ENCODE peak calls at places on chromosomes 1 and 21, in six cellular contexts. One of them, this sample, is unnamed.

GRCh38 chr1:39158330-39159086 is 46.0 kb upstream of the MACF1 start:
- DNase-seq in colonic mucosa: peak
- DNase-seq in mucosa of descending colon: peak
- DNase-seq in A549: peak
- DNase-seq in cardiac muscle cell: peak
- DNase-seq in IMR-90: peak
- DNase-seq in this sample: peak

GRCh38 chr1:39205781-39206464 is 1.4 kb downstream of the MACF1 start:
- DNase-seq in IMR-90: no peak
- DNase-seq in A549: no peak
- DNase-seq in colonic mucosa: no peak
- DNase-seq in mucosa of descending colon: no peak
- DNase-seq in cardiac muscle cell: no peak
- DNase-seq in this sample: no peak

GRCh38 chr1:230867119-230867902 is 1.0 kb downstream of the C1orf198 start:
- DNase-seq in A549: no peak
- DNase-seq in IMR-90: no peak
- DNase-seq in colonic mucosa: no peak
- DNase-seq in mucosa of descending colon: no peak
- DNase-seq in cardiac muscle cell: no peak
- DNase-seq in this sample: no peak

GRCh38 chr1:206922524-206922923 is 783 bp upstream of the FCMR start:
- DNase-seq in A549: no peak
- DNase-seq in cardiac muscle cell: no peak
- DNase-seq in mucosa of descending colon: no peak
- DNase-seq in colonic mucosa: no peak
- DNase-seq in IMR-90: no peak
- DNase-seq in this sample: no peak

GRCh38 chr1:59375321-59376220 is 78.7 kb downstream of the FGGY start:
- DNase-seq in cardiac muscle cell: no peak
- DNase-seq in IMR-90: peak
- DNase-seq in A549: peak
- DNase-seq in mucosa of descending colon: no peak
- DNase-seq in colonic mucosa: no peak
- DNase-seq in this sample: peak

GRCh38 chr1:8107897-8108296 is 81.8 kb upstream of the ERRFI1 start:
- DNase-seq in IMR-90: no peak
- DNase-seq in colonic mucosa: no peak
- DNase-seq in cardiac muscle cell: no peak
- DNase-seq in mucosa of descending colon: no peak
- DNase-seq in A549: no peak
- DNase-seq in this sample: no peak

GRCh38 chr1:215082532-215083407 is at the start of gene KCNK2:
- DNase-seq in A549: no peak
- DNase-seq in colonic mucosa: no peak
- DNase-seq in mucosa of descending colon: no peak
- DNase-seq in cardiac muscle cell: peak
- DNase-seq in IMR-90: peak
- DNase-seq in this sample: no peak

GRCh38 chr1:63662846-63663245 is 69.6 kb downstream of the PGM1 start:
- DNase-seq in cardiac muscle cell: no peak
- DNase-seq in colonic mucosa: no peak
- DNase-seq in mucosa of descending colon: no peak
- DNase-seq in IMR-90: peak
- DNase-seq in A549: peak
- DNase-seq in this sample: no peak

GRCh38 chr1:204072951-204073836 is at the start of gene SOX13:
- DNase-seq in cardiac muscle cell: peak
- DNase-seq in IMR-90: peak
- DNase-seq in A549: peak
- DNase-seq in mucosa of descending colon: peak
- DNase-seq in colonic mucosa: peak
- DNase-seq in this sample: peak

GRCh38 chr1:209808059-209808494 is 2.1 kb upstream of the IRF6 start:
- DNase-seq in A549: peak
- DNase-seq in IMR-90: peak
- DNase-seq in cardiac muscle cell: peak
- DNase-seq in mucosa of descending colon: peak
- DNase-seq in colonic mucosa: peak
- DNase-seq in this sample: peak

GRCh38 chr1:182332256-182332655 is 59.3 kb downstream of the GLUL start:
- DNase-seq in colonic mucosa: no peak
- DNase-seq in mucosa of descending colon: no peak
- DNase-seq in cardiac muscle cell: no peak
- DNase-seq in A549: no peak
- DNase-seq in IMR-90: no peak
- DNase-seq in this sample: no peak

GRCh38 chr1:172180886-172181285 is 239.6 kb upstream of the C1orf105 start:
- DNase-seq in colonic mucosa: peak
- DNase-seq in IMR-90: peak
- DNase-seq in mucosa of descending colon: peak
- DNase-seq in A549: no peak
- DNase-seq in cardiac muscle cell: no peak
- DNase-seq in this sample: no peak

GRCh38 chr1:49026230-49026811 is 249.6 kb upstream of the BEND5 start:
- DNase-seq in colonic mucosa: no peak
- DNase-seq in IMR-90: no peak
- DNase-seq in A549: no peak
- DNase-seq in cardiac muscle cell: no peak
- DNase-seq in mucosa of descending colon: no peak
- DNase-seq in this sample: no peak

GRCh38 chr1:204108312-204109141 is 35.6 kb downstream of the SOX13 start:
- DNase-seq in mucosa of descending colon: no peak
- DNase-seq in cardiac muscle cell: no peak
- DNase-seq in colonic mucosa: no peak
- DNase-seq in IMR-90: no peak
- DNase-seq in A549: no peak
- DNase-seq in this sample: no peak

GRCh38 chr21:39651206-39651605 is 38.5 kb downstream of the B3GALT5 start:
- DNase-seq in colonic mucosa: no peak
- DNase-seq in A549: no peak
- DNase-seq in IMR-90: no peak
- DNase-seq in cardiac muscle cell: no peak
- DNase-seq in mucosa of descending colon: no peak
- DNase-seq in this sample: no peak

GRCh38 chr1:111283838-111284237 is 6.8 kb upstream of the CHIA start:
- DNase-seq in IMR-90: no peak
- DNase-seq in mucosa of descending colon: no peak
- DNase-seq in A549: no peak
- DNase-seq in cardiac muscle cell: no peak
- DNase-seq in colonic mucosa: no peak
- DNase-seq in this sample: no peak

GRCh38 chr1:208807446-208808117 is 563.4 kb upstream of the PLXNA2 start:
- DNase-seq in IMR-90: no peak
- DNase-seq in mucosa of descending colon: no peak
- DNase-seq in colonic mucosa: no peak
- DNase-seq in cardiac muscle cell: no peak
- DNase-seq in A549: no peak
- DNase-seq in this sample: no peak

GRCh38 chr21:38965910-38966504 is 160.3 kb downstream of the ETS2 start:
- DNase-seq in colonic mucosa: peak
- DNase-seq in mucosa of descending colon: peak
- DNase-seq in IMR-90: peak
- DNase-seq in cardiac muscle cell: no peak
- DNase-seq in A549: peak
- DNase-seq in this sample: no peak

GRCh38 chr1:17999884-18000283 is 107.7 kb upstream of the IGSF21 start:
- DNase-seq in colonic mucosa: no peak
- DNase-seq in IMR-90: no peak
- DNase-seq in cardiac muscle cell: no peak
- DNase-seq in A549: no peak
- DNase-seq in mucosa of descending colon: no peak
- DNase-seq in this sample: no peak

GRCh38 chr1:18001725-18002124 is 105.9 kb upstream of the IGSF21 start:
- DNase-seq in cardiac muscle cell: no peak
- DNase-seq in mucosa of descending colon: no peak
- DNase-seq in colonic mucosa: no peak
- DNase-seq in A549: no peak
- DNase-seq in IMR-90: no peak
- DNase-seq in this sample: no peak

GRCh38 chr1:17995480-17995879 is 112.1 kb upstream of the IGSF21 start:
- DNase-seq in IMR-90: no peak
- DNase-seq in A549: no peak
- DNase-seq in mucosa of descending colon: peak
- DNase-seq in cardiac muscle cell: no peak
- DNase-seq in colonic mucosa: peak
- DNase-seq in this sample: no peak

GRCh38 chr1:17994046-17994445 is 113.6 kb upstream of the IGSF21 start:
- DNase-seq in mucosa of descending colon: peak
- DNase-seq in A549: no peak
- DNase-seq in colonic mucosa: peak
- DNase-seq in IMR-90: no peak
- DNase-seq in cardiac muscle cell: no peak
- DNase-seq in this sample: no peak

GRCh38 chr1:17998889-17999288 is 108.7 kb upstream of the IGSF21 start:
- DNase-seq in A549: peak
- DNase-seq in cardiac muscle cell: no peak
- DNase-seq in mucosa of descending colon: peak
- DNase-seq in IMR-90: peak
- DNase-seq in colonic mucosa: no peak
- DNase-seq in this sample: no peak
- TF ChIP-seq CTCF in A549: peak
- TF ChIP-seq CTCF in cardiac muscle cell: peak
- TF ChIP-seq CTCF in mucosa of descending colon: no peak
- TF ChIP-seq CTCF in IMR-90: peak
- TF ChIP-seq CTCF in colonic mucosa: no peak
- TF ChIP-seq CTCF in this sample: no peak

GRCh38 chr1:21853130-21853424 is 41.0 kb downstream of the LDLRAD2 start:
- DNase-seq in A549: no peak
- DNase-seq in mucosa of descending colon: no peak
- DNase-seq in IMR-90: no peak
- DNase-seq in cardiac muscle cell: no peak
- DNase-seq in colonic mucosa: no peak
- DNase-seq in this sample: no peak

GRCh38 chr1:21857142-21857839 is 45.2 kb downstream of the LDLRAD2 start:
- DNase-seq in mucosa of descending colon: no peak
- DNase-seq in A549: no peak
- DNase-seq in IMR-90: no peak
- DNase-seq in cardiac muscle cell: peak
- DNase-seq in colonic mucosa: no peak
- DNase-seq in this sample: peak

GRCh38 chr1:21854751-21855131 is 42.7 kb downstream of the LDLRAD2 start:
- DNase-seq in cardiac muscle cell: no peak
- DNase-seq in colonic mucosa: no peak
- DNase-seq in IMR-90: no peak
- DNase-seq in A549: no peak
- DNase-seq in mucosa of descending colon: no peak
- DNase-seq in this sample: no peak

GRCh38 chr1:21854090-21854750 is 42.2 kb downstream of the LDLRAD2 start:
- DNase-seq in cardiac muscle cell: no peak
- DNase-seq in A549: no peak
- DNase-seq in colonic mucosa: no peak
- DNase-seq in IMR-90: no peak
- DNase-seq in mucosa of descending colon: no peak
- DNase-seq in this sample: no peak

GRCh38 chr1:21855257-21856096 is 43.4 kb downstream of the LDLRAD2 start:
- DNase-seq in cardiac muscle cell: no peak
- DNase-seq in colonic mucosa: no peak
- DNase-seq in A549: peak
- DNase-seq in IMR-90: no peak
- DNase-seq in mucosa of descending colon: no peak
- DNase-seq in this sample: no peak
- H3K4me3 ChIP-seq in cardiac muscle cell: no peak
- H3K4me3 ChIP-seq in colonic mucosa: no peak
- H3K4me3 ChIP-seq in A549: no peak
- H3K4me3 ChIP-seq in IMR-90: no peak
- H3K4me3 ChIP-seq in mucosa of descending colon: no peak
- H3K4me3 ChIP-seq in this sample: no peak

DNA sequence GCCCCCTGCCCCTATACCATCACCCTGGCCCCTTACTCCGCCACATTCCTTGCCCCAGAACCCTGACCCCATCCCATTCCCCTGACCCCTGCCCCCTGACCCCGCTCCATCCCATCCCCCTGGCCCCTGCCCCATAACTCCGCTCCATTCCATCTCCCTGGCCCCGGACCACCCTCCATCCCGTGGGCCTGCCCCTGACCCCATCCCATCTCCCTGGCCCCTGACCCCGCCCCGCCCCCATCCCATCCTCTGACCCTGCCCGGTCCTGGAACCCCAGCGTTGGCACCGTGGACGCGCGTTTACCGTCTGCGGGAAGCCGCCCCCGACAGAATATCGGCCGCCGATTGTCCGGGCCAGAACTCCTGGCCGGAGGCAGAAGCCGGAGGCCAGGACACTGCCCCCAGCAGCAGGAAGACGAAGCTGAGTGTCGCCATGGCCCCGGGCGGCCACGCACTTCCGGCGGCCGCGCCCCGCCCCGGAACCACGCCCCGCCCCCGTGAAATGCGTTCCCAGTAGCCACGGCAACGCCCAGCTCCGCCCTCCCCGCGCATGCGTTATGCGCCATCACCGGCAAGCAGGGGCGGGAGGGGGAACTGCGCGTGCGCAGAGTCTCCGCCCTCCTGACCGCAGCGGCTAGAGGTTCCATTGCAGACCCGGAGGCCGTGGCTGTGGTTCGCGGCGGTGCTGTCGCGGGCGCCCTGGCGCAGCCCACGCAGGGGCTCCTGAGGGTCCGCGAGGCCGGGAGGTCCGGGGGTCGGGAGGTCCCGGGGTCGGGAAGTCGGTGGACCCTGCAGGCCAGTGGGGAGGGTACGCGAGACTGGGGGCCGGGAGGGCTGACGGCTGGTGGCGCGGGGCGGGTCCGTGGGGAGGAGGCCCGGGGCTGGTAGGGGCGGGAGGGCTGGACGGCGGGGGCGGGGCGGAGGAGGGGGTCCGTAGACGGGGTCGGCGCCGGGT is at the start of gene POFUT2:
- DNase-seq in mucosa of descending colon: peak
- DNase-seq in IMR-90: peak
- DNase-seq in A549: peak
- DNase-seq in colonic mucosa: peak
- DNase-seq in cardiac muscle cell: peak
- DNase-seq in this sample: peak
- TF ChIP-seq CTCF in mucosa of descending colon: no peak
- TF ChIP-seq CTCF in IMR-90: peak
- TF ChIP-seq CTCF in A549: no peak
- TF ChIP-seq CTCF in colonic mucosa: no peak
- TF ChIP-seq CTCF in cardiac muscle cell: no peak
- TF ChIP-seq CTCF in this sample: no peak

GRCh38 chr1:32494711-32495337 is 30.0 kb downstream of the ZBTB8B start:
- DNase-seq in colonic mucosa: no peak
- DNase-seq in IMR-90: no peak
- DNase-seq in mucosa of descending colon: no peak
- DNase-seq in cardiac muscle cell: peak
- DNase-seq in A549: no peak
- DNase-seq in this sample: no peak

GRCh38 chr1:32498751-32499150 is 33.9 kb downstream of the ZBTB8B start:
- DNase-seq in cardiac muscle cell: no peak
- DNase-seq in mucosa of descending colon: no peak
- DNase-seq in A549: no peak
- DNase-seq in IMR-90: no peak
- DNase-seq in colonic mucosa: no peak
- DNase-seq in this sample: no peak

GRCh38 chr1:32500387-32501209 is 35.7 kb downstream of the ZBTB8B start:
- DNase-seq in A549: peak
- DNase-seq in mucosa of descending colon: peak
- DNase-seq in colonic mucosa: peak
- DNase-seq in IMR-90: peak
- DNase-seq in cardiac muscle cell: peak
- DNase-seq in this sample: no peak

GRCh38 chr1:32494196-32494595 is 29.3 kb downstream of the ZBTB8B start:
- DNase-seq in IMR-90: no peak
- DNase-seq in colonic mucosa: no peak
- DNase-seq in mucosa of descending colon: no peak
- DNase-seq in A549: no peak
- DNase-seq in cardiac muscle cell: peak
- DNase-seq in this sample: no peak

GRCh38 chr1:32496127-32496526 is 31.3 kb downstream of the ZBTB8B start:
- DNase-seq in cardiac muscle cell: no peak
- DNase-seq in A549: no peak
- DNase-seq in mucosa of descending colon: no peak
- DNase-seq in IMR-90: peak
- DNase-seq in colonic mucosa: no peak
- DNase-seq in this sample: no peak
- H3K4me3 ChIP-seq in cardiac muscle cell: no peak
- H3K4me3 ChIP-seq in A549: no peak
- H3K4me3 ChIP-seq in mucosa of descending colon: no peak
- H3K4me3 ChIP-seq in IMR-90: peak
- H3K4me3 ChIP-seq in colonic mucosa: no peak
- H3K4me3 ChIP-seq in this sample: no peak